ENCODE peak calls at places on chromosomes 4 and X, in six cellular contexts. One of them, this sample, is unnamed.

GRCh38 chrX:68929332-68930150 is 100.7 kb downstream of the EFNB1 start:
- DNase-seq in trophoblast cell: peak
- DNase-seq in neuronal stem cell: no peak
- DNase-seq in H1: no peak
- DNase-seq in mesenchymal stem cell: peak
- DNase-seq in H9: no peak
- DNase-seq in this sample: peak

GRCh38 chr4:84648863-84649647 is 66.1 kb downstream of the CDS1 start:
- DNase-seq in H9: no peak
- DNase-seq in mesenchymal stem cell: no peak
- DNase-seq in neuronal stem cell: no peak
- DNase-seq in H1: no peak
- DNase-seq in trophoblast cell: no peak
- DNase-seq in this sample: no peak

GRCh38 chrX:48908600-48908999 is 2.8 kb downstream of the SLC35A2 start:
- DNase-seq in neuronal stem cell: no peak
- DNase-seq in trophoblast cell: peak
- DNase-seq in mesenchymal stem cell: no peak
- DNase-seq in H1: no peak
- DNase-seq in H9: no peak
- DNase-seq in this sample: no peak

GRCh38 chrX:53724872-53725271 is 38.4 kb upstream of the HUWE1 start:
- DNase-seq in neuronal stem cell: no peak
- DNase-seq in mesenchymal stem cell: no peak
- DNase-seq in H9: no peak
- DNase-seq in trophoblast cell: no peak
- DNase-seq in H1: no peak
- DNase-seq in this sample: no peak

GRCh38 chrX:39869846-39870601 is 227.7 kb downstream of the BCOR start:
- DNase-seq in H1: no peak
- DNase-seq in mesenchymal stem cell: no peak
- DNase-seq in trophoblast cell: no peak
- DNase-seq in H9: no peak
- DNase-seq in neuronal stem cell: no peak
- DNase-seq in this sample: peak

GRCh38 chrX:124829930-124830329 is 483.6 kb downstream of the SH2D1A start:
- DNase-seq in trophoblast cell: no peak
- DNase-seq in H9: no peak
- DNase-seq in neuronal stem cell: no peak
- DNase-seq in mesenchymal stem cell: no peak
- DNase-seq in H1: no peak
- DNase-seq in this sample: no peak

GRCh38 chrX:16807548-16807947 is 21.3 kb downstream of the TXLNG start:
- DNase-seq in mesenchymal stem cell: peak
- DNase-seq in neuronal stem cell: no peak
- DNase-seq in H1: no peak
- DNase-seq in H9: no peak
- DNase-seq in trophoblast cell: no peak
- DNase-seq in this sample: peak

GRCh38 chr4:152081024-152081423 is 320.2 kb upstream of the GATB start:
- DNase-seq in H1: no peak
- DNase-seq in mesenchymal stem cell: no peak
- DNase-seq in H9: no peak
- DNase-seq in trophoblast cell: no peak
- DNase-seq in neuronal stem cell: no peak
- DNase-seq in this sample: no peak

GRCh38 chr4:182337366-182337765 is 94.2 kb downstream of the TENM3 start:
- DNase-seq in trophoblast cell: no peak
- DNase-seq in neuronal stem cell: no peak
- DNase-seq in H9: no peak
- DNase-seq in mesenchymal stem cell: no peak
- DNase-seq in H1: no peak
- DNase-seq in this sample: peak

GRCh38 chr4:130393246-130394041 is 1297.5 kb downstream of the C4orf33 start:
- DNase-seq in H9: no peak
- DNase-seq in mesenchymal stem cell: peak
- DNase-seq in neuronal stem cell: no peak
- DNase-seq in H1: no peak
- DNase-seq in trophoblast cell: no peak
- DNase-seq in this sample: peak

GRCh38 chr4:82500830-82501229 is 61.0 kb downstream of the TMEM150C start:
- DNase-seq in trophoblast cell: no peak
- DNase-seq in neuronal stem cell: no peak
- DNase-seq in mesenchymal stem cell: no peak
- DNase-seq in H1: no peak
- DNase-seq in H9: no peak
- DNase-seq in this sample: no peak

GRCh38 chrX:9700555-9700954 is 65.1 kb downstream of the GPR143 start:
- DNase-seq in mesenchymal stem cell: no peak
- DNase-seq in trophoblast cell: no peak
- DNase-seq in neuronal stem cell: no peak
- DNase-seq in H1: peak
- DNase-seq in H9: peak
- DNase-seq in this sample: no peak

GRCh38 chr4:161555689-161556660 is 607.8 kb downstream of the FSTL5 start:
- DNase-seq in H1: no peak
- DNase-seq in neuronal stem cell: no peak
- DNase-seq in trophoblast cell: no peak
- DNase-seq in mesenchymal stem cell: peak
- DNase-seq in H9: no peak
- DNase-seq in this sample: peak

GRCh38 chr4:138330531-138330930 is 88.4 kb upstream of the SLC7A11 start:
- DNase-seq in H1: no peak
- DNase-seq in neuronal stem cell: no peak
- DNase-seq in mesenchymal stem cell: peak
- DNase-seq in trophoblast cell: no peak
- DNase-seq in H9: no peak
- DNase-seq in this sample: peak

GRCh38 chr4:33255507-33255906 is 2535.3 kb downstream of the PCDH7 start:
- DNase-seq in trophoblast cell: no peak
- DNase-seq in mesenchymal stem cell: no peak
- DNase-seq in H1: no peak
- DNase-seq in neuronal stem cell: no peak
- DNase-seq in H9: peak
- DNase-seq in this sample: no peak

GRCh38 chrX:8805974-8806373 is 4.8 kb upstream of the FAM9A start:
- DNase-seq in H9: no peak
- DNase-seq in H1: no peak
- DNase-seq in mesenchymal stem cell: no peak
- DNase-seq in neuronal stem cell: no peak
- DNase-seq in trophoblast cell: no peak
- DNase-seq in this sample: no peak

GRCh38 chr4:61489927-61490326 is 289.8 kb downstream of the ADGRL3 start:
- DNase-seq in trophoblast cell: no peak
- DNase-seq in H9: no peak
- DNase-seq in mesenchymal stem cell: no peak
- DNase-seq in H1: no peak
- DNase-seq in neuronal stem cell: no peak
- DNase-seq in this sample: no peak

GRCh38 chr4:39529534-39529933 is 2.3 kb upstream of the UGDH start:
- DNase-seq in H9: no peak
- DNase-seq in trophoblast cell: no peak
- DNase-seq in neuronal stem cell: no peak
- DNase-seq in H1: no peak
- DNase-seq in mesenchymal stem cell: no peak
- DNase-seq in this sample: no peak

GRCh38 chr4:6641164-6641970 is 882 bp downstream of the MRFAP1 start:
- DNase-seq in H1: no peak
- DNase-seq in trophoblast cell: no peak
- DNase-seq in H9: no peak
- DNase-seq in neuronal stem cell: no peak
- DNase-seq in mesenchymal stem cell: peak
- DNase-seq in this sample: peak

GRCh38 chr4:25090516-25090915 is 59.8 kb upstream of the LGI2 start:
- DNase-seq in neuronal stem cell: no peak
- DNase-seq in trophoblast cell: no peak
- DNase-seq in H1: no peak
- DNase-seq in H9: no peak
- DNase-seq in mesenchymal stem cell: no peak
- DNase-seq in this sample: peak

GRCh38 chrX:13357925-13358324 is 38.1 kb upstream of the ATXN3L start:
- DNase-seq in mesenchymal stem cell: peak
- DNase-seq in neuronal stem cell: peak
- DNase-seq in H9: no peak
- DNase-seq in trophoblast cell: no peak
- DNase-seq in H1: no peak
- DNase-seq in this sample: peak

DNA sequence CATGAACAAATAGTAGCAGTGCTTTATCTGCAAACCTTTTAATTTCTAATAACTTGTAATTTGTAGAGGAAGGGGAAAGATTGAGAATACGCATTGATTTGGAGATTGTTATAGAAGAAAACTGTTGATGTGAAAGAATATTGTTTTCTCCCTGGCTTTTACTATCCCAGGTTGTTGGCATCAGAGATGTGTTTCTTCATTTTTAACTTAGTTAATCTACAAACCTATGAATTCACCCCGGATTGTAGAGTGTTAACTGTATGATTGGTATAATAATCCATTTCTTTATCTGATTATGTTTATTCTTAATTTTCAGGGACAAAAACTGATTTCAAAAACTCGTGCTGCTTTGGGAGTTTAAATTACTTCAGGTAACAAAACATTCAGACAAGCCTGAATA is 18.9 kb downstream of the AFP start:
- DNase-seq in mesenchymal stem cell: no peak
- DNase-seq in trophoblast cell: no peak
- DNase-seq in neuronal stem cell: no peak
- DNase-seq in H9: no peak
- DNase-seq in H1: no peak
- DNase-seq in this sample: no peak
- H3K14ac ChIP-seq in mesenchymal stem cell: no peak
- H3K14ac ChIP-seq in trophoblast cell: no peak
- H3K14ac ChIP-seq in neuronal stem cell: no peak
- H3K14ac ChIP-seq in H9: no peak
- H3K14ac ChIP-seq in H1: no peak
- H3K14ac ChIP-seq in this sample: no peak

GRCh38 chr4:168070903-168071302 is 21.4 kb upstream of the ANXA10 start:
- DNase-seq in neuronal stem cell: no peak
- DNase-seq in H1: no peak
- DNase-seq in H9: no peak
- DNase-seq in mesenchymal stem cell: no peak
- DNase-seq in trophoblast cell: no peak
- DNase-seq in this sample: no peak
- H3K14ac ChIP-seq in neuronal stem cell: no peak
- H3K14ac ChIP-seq in H1: no peak
- H3K14ac ChIP-seq in H9: no peak
- H3K14ac ChIP-seq in mesenchymal stem cell: no peak
- H3K14ac ChIP-seq in trophoblast cell: no peak
- H3K14ac ChIP-seq in this sample: no peak

GRCh38 chr4:185671041-185671440 is 135.7 kb upstream of the PDLIM3 start:
- DNase-seq in H1: no peak
- DNase-seq in mesenchymal stem cell: no peak
- DNase-seq in trophoblast cell: no peak
- DNase-seq in neuronal stem cell: no peak
- DNase-seq in H9: no peak
- DNase-seq in this sample: no peak
- H3K14ac ChIP-seq in H1: no peak
- H3K14ac ChIP-seq in mesenchymal stem cell: no peak
- H3K14ac ChIP-seq in trophoblast cell: no peak
- H3K14ac ChIP-seq in neuronal stem cell: no peak
- H3K14ac ChIP-seq in H9: no peak
- H3K14ac ChIP-seq in this sample: no peak

DNA sequence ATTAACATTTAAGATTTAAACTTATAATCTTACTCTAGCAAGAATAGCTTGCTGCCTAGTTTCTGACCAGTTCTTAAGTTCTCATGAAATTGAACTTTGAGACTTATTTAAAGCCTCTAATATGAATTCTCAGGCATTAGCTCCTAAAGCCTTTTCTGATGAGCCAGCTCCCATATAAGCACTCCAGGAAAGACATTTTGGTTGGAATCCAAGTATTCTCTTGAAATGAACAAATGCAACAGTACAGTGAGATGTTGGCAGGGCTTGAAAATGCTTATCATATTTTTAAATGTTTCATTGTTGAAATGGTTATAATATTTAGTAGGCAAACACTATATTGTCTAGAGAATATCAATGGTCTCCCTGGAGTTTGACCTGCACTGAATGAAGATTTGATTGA is 240.3 kb downstream of the ANK2 start:
- DNase-seq in trophoblast cell: no peak
- DNase-seq in neuronal stem cell: no peak
- DNase-seq in mesenchymal stem cell: no peak
- DNase-seq in H1: no peak
- DNase-seq in H9: no peak
- DNase-seq in this sample: peak
- H3K14ac ChIP-seq in trophoblast cell: no peak
- H3K14ac ChIP-seq in neuronal stem cell: no peak
- H3K14ac ChIP-seq in mesenchymal stem cell: no peak
- H3K14ac ChIP-seq in H1: no peak
- H3K14ac ChIP-seq in H9: no peak
- H3K14ac ChIP-seq in this sample: no peak

GRCh38 chr4:2276581-2277325 is 14.8 kb upstream of the MXD4 start:
- DNase-seq in trophoblast cell: no peak
- DNase-seq in H1: no peak
- DNase-seq in mesenchymal stem cell: no peak
- DNase-seq in neuronal stem cell: no peak
- DNase-seq in H9: no peak
- DNase-seq in this sample: no peak
- H3K14ac ChIP-seq in trophoblast cell: no peak
- H3K14ac ChIP-seq in H1: no peak
- H3K14ac ChIP-seq in mesenchymal stem cell: no peak
- H3K14ac ChIP-seq in neuronal stem cell: no peak
- H3K14ac ChIP-seq in H9: no peak
- H3K14ac ChIP-seq in this sample: no peak

DNA sequence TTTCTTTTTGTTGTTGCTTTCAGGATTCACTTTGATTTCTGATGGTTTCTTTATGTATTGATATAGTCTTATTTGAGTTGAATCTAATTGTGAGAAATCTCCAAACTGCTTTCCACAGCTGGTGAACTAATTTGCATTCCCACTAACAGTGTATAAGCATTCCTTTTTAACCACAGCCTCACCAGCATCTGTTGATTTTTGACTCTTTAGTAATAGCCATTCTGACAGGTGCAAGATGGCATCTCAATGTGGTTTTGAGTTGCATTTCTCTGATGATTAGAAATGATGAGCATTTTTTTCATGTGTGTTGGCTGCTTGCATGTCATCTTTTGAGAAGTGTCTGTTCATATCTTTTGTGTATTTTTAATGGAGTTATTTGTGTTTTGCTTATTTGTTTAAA is 1023.1 kb downstream of the SH3BGRL start:
- DNase-seq in mesenchymal stem cell: no peak
- DNase-seq in H9: no peak
- DNase-seq in trophoblast cell: no peak
- DNase-seq in neuronal stem cell: no peak
- DNase-seq in H1: no peak
- DNase-seq in this sample: no peak
- H3K14ac ChIP-seq in mesenchymal stem cell: no peak
- H3K14ac ChIP-seq in H9: no peak
- H3K14ac ChIP-seq in trophoblast cell: no peak
- H3K14ac ChIP-seq in neuronal stem cell: no peak
- H3K14ac ChIP-seq in H1: no peak
- H3K14ac ChIP-seq in this sample: no peak

GRCh38 chr4:113811329-113811728 is 49.8 kb upstream of the CAMK2D start:
- DNase-seq in mesenchymal stem cell: no peak
- DNase-seq in neuronal stem cell: no peak
- DNase-seq in H9: no peak
- DNase-seq in H1: no peak
- DNase-seq in trophoblast cell: no peak
- DNase-seq in this sample: no peak

GRCh38 chr4:113806850-113807249 is 45.3 kb upstream of the CAMK2D start:
- DNase-seq in trophoblast cell: no peak
- DNase-seq in H9: no peak
- DNase-seq in H1: no peak
- DNase-seq in mesenchymal stem cell: no peak
- DNase-seq in neuronal stem cell: no peak
- DNase-seq in this sample: no peak

GRCh38 chr4:113810906-113811305 is 49.4 kb upstream of the CAMK2D start:
- DNase-seq in H1: no peak
- DNase-seq in neuronal stem cell: no peak
- DNase-seq in trophoblast cell: no peak
- DNase-seq in H9: no peak
- DNase-seq in mesenchymal stem cell: peak
- DNase-seq in this sample: peak

GRCh38 chr4:113809313-113809712 is 47.8 kb upstream of the CAMK2D start:
- DNase-seq in neuronal stem cell: no peak
- DNase-seq in H1: no peak
- DNase-seq in mesenchymal stem cell: peak
- DNase-seq in H9: no peak
- DNase-seq in trophoblast cell: peak
- DNase-seq in this sample: no peak
- H3K14ac ChIP-seq in neuronal stem cell: no peak
- H3K14ac ChIP-seq in H1: no peak
- H3K14ac ChIP-seq in mesenchymal stem cell: no peak
- H3K14ac ChIP-seq in H9: no peak
- H3K14ac ChIP-seq in trophoblast cell: no peak
- H3K14ac ChIP-seq in this sample: no peak